ENCODE peak calls at places on chromosomes 16 and 17, in five cellular contexts. Q is left ventricle myocardium inferior, G is tibial nerve, L is upper lobe of left lung, S is OCI-LY7. B is an unnamed sample. For H3K36me3 and H3K4me1, the result is how much of the 10 kb centered on the place peaks cover.

GRCh38 chr16:13036600-13036999 is 135.2 kb downstream of the SHISA9 start:
- DNase-seq in S (peak), G (no peak), L (no peak), Q (peak), B (no peak)

GRCh38 chr16:11308493-11309283 is 27.6 kb upstream of the PRM1 start:
- DNase-seq in G (no peak), S (peak), Q (no peak), L (peak), B (no peak)

GRCh38 chr16:4275861-4276260 is 3.0 kb upstream of the TFAP4 start:
- DNase-seq in L (no peak), Q (no peak), G (no peak), S (no peak), B (no peak)

GRCh38 chr16:17404903-17405691 is 65.7 kb downstream of the XYLT1 start:
- DNase-seq in Q (peak), S (no peak), L (peak), G (peak), B (peak)

GRCh38 chr17:47864791-47865216 is 13.8 kb upstream of the SP6 start:
- DNase-seq in L (no peak), G (no peak), Q (no peak), S (no peak), B (no peak)

GRCh38 chr17:46191332-46192210 is 1.7 kb downstream of the KANSL1 start:
- DNase-seq in L (peak), G (no peak), Q (no peak), S (peak), B (no peak)

GRCh38 chr16:11603331-11603750 is 16.6 kb upstream of the LITAF start:
- DNase-seq in G (no peak), S (no peak), Q (peak), L (no peak), B (no peak)

GRCh38 chr17:65388911-65389310 is 172.5 kb downstream of the AXIN2 start:
- DNase-seq in L (no peak), G (no peak), S (no peak), Q (no peak), B (no peak)

GRCh38 chr17:50421308-50422031 is 4.5 kb upstream of the ACSF2 start:
- DNase-seq in L (no peak), S (peak), G (no peak), Q (no peak), B (no peak)

GRCh38 chr17:19417611-19418010 is 6.6 kb downstream of the RNF112 start:
- DNase-seq in L (no peak), G (no peak), S (no peak), Q (no peak), B (peak)

GRCh38 chr16:84600343-84601229 is 17.3 kb downstream of the COTL1 start:
- DNase-seq in L (no peak), Q (no peak), S (peak), G (no peak), B (no peak)

GRCh38 chr17:67246648-67247415 is 1.8 kb upstream of the HELZ start:
- DNase-seq in S (no peak), Q (no peak), G (no peak), L (peak), B (no peak)

GRCh38 chr16:89574681-89575246 is 794 bp upstream of the CPNE7 start:
- DNase-seq in S (peak), L (peak), G (no peak), Q (peak), B (no peak)

GRCh38 chr17:40862985-40863733 is 3.9 kb downstream of the KRT12 start:
- DNase-seq in L (no peak), Q (no peak), G (no peak), S (peak), B (no peak)

GRCh38 chr17:66813314-66813713 is 21.6 kb upstream of the CACNG5 start:
- DNase-seq in S (no peak), Q (no peak), L (no peak), G (no peak), B (no peak)

GRCh38 chr17:19248923-19249574 is 11.9 kb downstream of the EPN2 start:
- DNase-seq in Q (peak), S (no peak), L (peak), G (no peak), B (no peak)

GRCh38 chr17:44840936-44841335 is 6.7 kb upstream of the HIGD1B start:
- DNase-seq in S (no peak), G (no peak), L (no peak), Q (no peak), B (no peak)

GRCh38 chr16:4578961-4579530 is 22.9 kb downstream of the C16orf96 start:
- DNase-seq in S (no peak), Q (no peak), L (no peak), G (no peak), B (no peak)

GRCh38 chr16:11359370-11359769 is 14.1 kb downstream of the RMI2 start:
- DNase-seq in G (no peak), L (peak), S (no peak), Q (no peak), B (no peak)

GRCh38 chr16:70152578-70153302 is 20.8 kb upstream of the CLEC18C start:
- DNase-seq in G (no peak), Q (no peak), S (no peak), L (no peak), B (no peak)

GRCh38 chr16:2815299-2815771 is 1.7 kb upstream of the PRSS21 start:
- DNase-seq in L (no peak), S (no peak), G (no peak), Q (no peak), B (no peak)

GRCh38 chr16:85898521-85899442 is at the start of gene IRF8:
- DNase-seq in Q (peak), G (peak), S (peak), L (peak), B (peak)

GRCh38 chr16:66489818-66490217 is 60.1 kb downstream of the TK2 start:
- DNase-seq in Q (no peak), G (no peak), S (no peak), L (no peak), B (no peak)

GRCh38 chr16:65698943-65699342 is 577.1 kb upstream of the CDH11 start:
- DNase-seq in G (no peak), Q (no peak), S (no peak), L (no peak), B (no peak)

GRCh38 chr17:33284022-33284421 is 9.1 kb downstream of the ASIC2 start:
- DNase-seq in G (no peak), L (peak), Q (no peak), S (no peak), B (no peak)

GRCh38 chr17:68291836-68292688 is 767 bp downstream of the ARSG start:
- DNase-seq in L (peak), G (peak), Q (peak), S (peak), B (peak)

GRCh38 chr16:74999208-74999682 is 421 bp downstream of the ZNRF1 start:
- DNase-seq in Q (peak), S (no peak), G (no peak), L (no peak), B (peak)

GRCh38 chr16:88588754-88589153 is 18.6 kb downstream of the ZC3H18 start:
- DNase-seq in S (no peak), G (no peak), Q (no peak), L (no peak), B (no peak)

GRCh38 chr17:58229384-58229783 is 9.0 kb upstream of the LPO start:
- DNase-seq in S (no peak), Q (no peak), L (no peak), G (no peak), B (no peak)
- H3K36me3 ChIP-seq in S (under half), Q (under half), L (under half), G (under half), B (under half)

DNA sequence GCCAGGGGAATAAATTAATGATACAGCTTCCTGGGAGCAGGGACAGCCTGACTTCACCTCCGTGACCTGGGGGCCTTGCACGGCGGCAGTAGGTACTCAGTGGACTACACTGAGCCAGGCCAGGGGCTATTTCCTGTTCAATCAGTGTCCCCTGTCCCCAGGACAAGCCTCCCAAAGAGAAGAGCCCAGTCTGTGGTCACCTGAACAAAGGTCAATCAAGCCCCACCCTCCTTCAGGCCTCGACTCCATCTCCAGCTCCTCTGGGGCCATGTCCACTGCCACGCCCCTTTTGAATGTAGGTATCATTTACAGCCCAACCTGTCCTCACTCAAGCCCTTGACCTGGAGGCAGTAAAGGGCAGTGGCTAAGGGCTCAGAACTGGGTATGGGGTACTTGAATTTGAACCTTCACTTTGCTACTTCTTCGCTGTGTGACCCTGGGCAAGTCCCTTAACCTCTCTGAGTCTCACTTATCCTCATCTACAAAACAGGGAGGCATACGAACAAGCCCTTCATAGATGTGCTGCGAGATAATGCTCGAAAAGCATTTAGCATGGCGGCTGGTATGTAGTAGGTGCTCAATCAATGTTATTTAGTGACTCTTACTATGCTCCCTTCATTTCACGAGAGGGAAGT is 29.0 kb downstream of the MYH11 start:
- DNase-seq in G (no peak), Q (no peak), L (no peak), S (no peak), B (no peak)
- H3K4me1 ChIP-seq in G (under half), Q (under half), L (under half), S (under half), B (under half)

DNA sequence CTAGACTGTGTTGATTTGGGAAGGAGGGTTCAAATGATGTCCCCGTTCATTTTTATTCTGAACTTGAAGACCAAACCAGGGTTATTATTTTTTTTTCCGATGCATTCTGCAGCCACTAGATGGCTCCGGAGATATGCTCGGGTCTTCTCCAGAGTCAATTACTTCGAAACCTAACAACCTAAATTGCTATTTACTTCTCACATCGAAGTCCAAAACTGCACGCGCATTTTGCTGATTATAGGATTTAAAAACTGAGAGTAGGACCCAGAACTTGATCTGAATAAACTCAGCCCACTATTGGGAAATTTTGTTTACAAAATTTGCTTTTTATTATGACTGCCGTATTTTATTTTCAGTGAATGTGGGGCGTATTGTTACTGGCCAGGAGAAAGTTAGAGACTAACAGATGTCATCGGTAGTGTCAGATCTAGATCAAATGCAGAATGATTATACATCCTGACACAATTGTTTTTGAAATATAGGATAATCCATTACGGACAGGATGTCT is 263.8 kb downstream of the HS3ST3A1 start:
- DNase-seq in Q (no peak), G (no peak), L (no peak), S (peak), B (no peak)
- TF ChIP-seq CTCF in Q (peak), G (peak), L (peak), S (peak), B (peak)

GRCh38 chr17:37094391-37094790 is 145.6 kb downstream of the AATF start:
- DNase-seq in Q (no peak), L (no peak), G (no peak), S (no peak), B (no peak)
- H3K36me3 ChIP-seq in Q (under half), L (under half), G (half or more), S (half or more), B (under half)

DNA sequence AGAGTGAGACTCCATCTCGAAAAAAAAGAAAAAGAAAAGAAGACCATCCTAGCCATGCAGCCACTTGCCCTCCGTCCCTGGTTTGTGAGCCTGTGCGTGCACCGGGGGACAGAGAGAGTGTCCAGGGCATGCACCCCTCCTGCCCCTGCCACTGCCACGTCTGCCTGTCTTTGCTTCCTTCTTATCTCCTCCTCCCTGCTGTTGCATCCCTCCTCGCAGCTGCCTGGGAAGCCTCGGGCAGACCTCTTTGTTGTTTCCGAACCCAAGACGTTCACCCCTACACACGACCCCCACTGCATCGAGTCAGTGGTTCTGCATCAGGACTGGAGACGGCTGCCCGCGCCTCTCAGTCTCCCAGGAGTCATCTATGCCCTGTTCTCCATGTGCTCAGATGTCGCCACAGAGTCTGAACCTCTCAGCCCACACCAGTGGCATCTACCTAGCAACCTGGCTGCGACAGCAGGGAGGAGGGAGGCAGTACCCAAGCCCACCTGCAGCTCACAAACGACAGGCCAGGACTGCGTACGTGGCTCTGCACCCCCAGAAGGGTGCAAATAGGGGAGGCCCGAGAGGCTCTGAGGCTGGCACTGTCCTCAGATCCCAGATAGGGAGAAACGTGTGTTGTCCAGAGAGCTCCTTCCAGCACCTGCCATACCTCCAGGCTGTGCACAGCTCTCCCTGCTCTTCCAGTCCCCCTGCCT is 5.2 kb downstream of the TIMP2 start:
- DNase-seq in L (no peak), Q (no peak), G (no peak), S (no peak), B (no peak)
- H3K4me1 ChIP-seq in L (half or more), Q (half or more), G (half or more), S (under half), B (under half)

GRCh38 chr16:27108051-27108770 is 41.5 kb downstream of the C16orf82 start:
- DNase-seq in S (no peak), L (no peak), Q (no peak), G (no peak), B (no peak)

GRCh38 chr16:27111486-27111885 is 44.8 kb downstream of the C16orf82 start:
- DNase-seq in S (peak), Q (no peak), L (no peak), G (no peak), B (no peak)

GRCh38 chr16:27110524-27110896 is 43.8 kb downstream of the C16orf82 start:
- DNase-seq in S (no peak), G (no peak), L (no peak), Q (no peak), B (no peak)

GRCh38 chr16:27108826-27109665 is 42.3 kb downstream of the C16orf82 start:
- DNase-seq in L (no peak), S (no peak), Q (no peak), G (no peak), B (no peak)

DNA sequence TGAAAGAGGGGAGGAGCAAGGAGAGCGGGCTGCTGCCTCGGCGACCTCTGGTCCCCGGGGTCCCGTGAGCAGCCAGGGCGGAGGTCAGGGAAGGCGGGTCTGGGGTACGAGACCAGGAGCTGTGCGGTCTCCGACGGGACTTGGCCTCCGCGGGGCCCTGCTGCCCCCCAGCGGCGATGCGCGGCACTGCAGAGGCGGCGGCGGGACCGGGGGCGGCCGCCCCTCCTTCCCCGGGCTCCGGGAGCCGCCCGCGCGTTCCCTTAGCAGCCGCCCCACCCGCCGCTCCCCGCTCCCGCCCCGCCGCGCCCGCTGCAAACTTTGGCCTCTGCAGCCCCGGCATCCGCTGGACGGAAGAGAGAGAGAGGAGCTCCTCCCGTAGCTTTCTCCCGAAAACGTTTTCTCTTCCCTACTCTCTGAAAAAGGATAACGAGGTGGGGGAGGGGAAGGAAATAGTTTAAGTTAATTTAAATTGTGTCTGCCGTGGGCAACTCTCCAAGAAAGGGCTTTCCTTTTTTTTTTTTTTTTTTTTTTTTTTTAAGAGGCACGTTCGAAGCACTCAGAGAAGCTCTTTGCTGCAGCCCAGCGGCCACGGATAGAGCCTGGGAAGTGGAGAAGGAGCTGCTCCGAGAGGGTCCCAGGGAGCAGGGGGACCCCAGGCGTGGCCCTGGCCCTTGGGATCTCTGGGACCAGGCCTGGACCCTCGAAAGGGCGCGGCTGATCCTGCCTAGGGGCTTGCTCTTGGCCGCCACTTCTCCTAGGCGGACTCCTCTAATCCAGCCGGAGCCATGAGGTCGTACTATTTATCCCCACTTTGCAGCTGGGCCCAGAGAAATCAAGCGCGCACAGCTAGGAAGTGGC is 43.2 kb downstream of the C16orf82 start:
- DNase-seq in L (peak), Q (peak), G (peak), S (peak), B (peak)
- TF ChIP-seq CTCF in L (peak), Q (peak), G (peak), S (peak), B (peak)

GRCh38 chr16:55492756-55493380 is 13.9 kb downstream of the MMP2 start:
- DNase-seq in L (no peak), Q (no peak), S (no peak), G (no peak), B (no peak)

GRCh38 chr16:55489119-55489955 is 10.3 kb downstream of the MMP2 start:
- DNase-seq in G (no peak), S (no peak), L (no peak), Q (no peak), B (peak)

GRCh38 chr16:55490301-55490700 is 11.3 kb downstream of the MMP2 start:
- DNase-seq in G (no peak), S (no peak), Q (no peak), L (no peak), B (no peak)

GRCh38 chr16:55489956-55490265 is 10.9 kb downstream of the MMP2 start:
- DNase-seq in L (no peak), S (no peak), G (no peak), Q (no peak), B (peak)

DNA sequence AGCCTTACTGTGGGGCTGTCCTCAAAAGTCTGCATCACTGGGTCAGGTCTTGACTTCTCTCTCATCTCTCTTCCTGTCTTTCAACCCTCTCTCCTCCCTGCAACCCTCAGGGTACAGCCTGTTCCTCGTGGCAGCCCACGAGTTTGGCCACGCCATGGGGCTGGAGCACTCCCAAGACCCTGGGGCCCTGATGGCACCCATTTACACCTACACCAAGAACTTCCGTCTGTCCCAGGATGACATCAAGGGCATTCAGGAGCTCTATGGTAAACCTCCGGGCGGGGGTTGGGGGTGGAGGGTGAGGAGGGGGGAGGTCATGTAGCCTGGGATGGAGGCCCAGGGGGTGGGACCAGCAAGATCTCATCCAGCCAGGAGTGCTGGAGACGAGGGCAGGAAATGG is 12.7 kb downstream of the MMP2 start:
- DNase-seq in L (no peak), Q (no peak), S (no peak), G (no peak), B (no peak)
- H3K36me3 ChIP-seq in L (under half), Q (under half), S (under half), G (under half), B (under half)

DNA sequence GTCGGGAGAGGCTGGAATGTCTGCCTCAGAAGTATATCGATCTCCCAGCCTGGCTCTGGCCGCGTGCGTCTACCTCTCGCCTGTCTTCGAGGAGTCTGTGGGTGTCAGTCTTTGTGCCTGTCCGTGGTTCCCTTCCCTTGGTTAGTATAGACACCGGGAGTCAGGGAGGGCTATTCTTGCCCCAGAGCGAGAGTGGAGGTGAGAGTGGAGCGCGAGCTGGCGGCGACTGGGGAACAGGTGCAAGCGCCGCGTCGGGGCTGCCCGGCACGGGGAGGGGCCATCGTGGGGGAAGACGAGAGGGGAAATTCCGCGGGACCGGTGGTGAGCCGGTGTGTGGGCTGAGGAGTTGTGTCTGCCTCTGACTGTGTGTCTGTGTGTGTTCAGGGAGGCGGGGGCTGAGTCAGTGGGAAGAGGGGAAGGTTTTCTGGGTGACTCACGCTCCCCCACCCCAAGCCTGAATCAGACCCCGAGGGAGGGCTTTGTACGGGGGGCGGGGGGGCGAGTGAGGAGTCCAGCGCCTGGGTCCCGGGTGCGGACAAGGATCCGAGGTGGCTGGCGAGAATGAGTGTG is 8.4 kb downstream of the KDM6B start:
- DNase-seq in Q (peak), G (no peak), L (peak), S (peak), B (peak)
- H3K4me1 ChIP-seq in Q (half or more), G (under half), L (under half), S (under half), B (under half)